ENCODE peak calls at places on chromosomes 4 and X, in ten cellular contexts. J is Caco-2, Y is AG10803, V is right lobe of liver, T is heart right ventricle, K is WERI-Rb-1, F is brain microvascular endothelial cell, R is epithelial cell of esophagus, P is AG04449, M is prostate gland. B is an unnamed sample.

GRCh38 chrX:68833855-68834331 is 5.1 kb downstream of the EFNB1 start:
- DNase-seq in T (no peak), K (no peak), Y (no peak), M (no peak), R (peak; percentile 75), V (no peak), F (no peak), J (no peak), P (no peak), B (peak; percentile 27)

GRCh38 chr4:3473251-3473942 is 10.3 kb downstream of the DOK7 start:
- DNase-seq in T (no peak), R (peak; percentile 47), M (no peak), K (peak; percentile 6), F (no peak), V (peak; percentile 40), P (no peak), Y (no peak), J (no peak), B (no peak)

GRCh38 chrX:115968436-115969252 is 201.9 kb upstream of the AGTR2 start:
- DNase-seq in J (no peak), K (no peak), Y (no peak), M (peak; percentile 19), V (peak; percentile 74), P (no peak), T (peak; percentile 52), R (peak; percentile 49), F (no peak), B (no peak)

GRCh38 chrX:129833153-129834004 is 10.3 kb downstream of the ZDHHC9 start:
- DNase-seq in Y (peak; percentile 63), T (no peak), P (peak; percentile 23), V (no peak), F (peak; percentile 47), R (no peak), M (no peak), J (no peak), K (peak; percentile 60), B (no peak)

GRCh38 chr4:92249541-92249940 is 54.2 kb upstream of the GRID2 start:
- DNase-seq in T (no peak), P (no peak), R (no peak), M (no peak), F (no peak), Y (no peak), V (no peak), J (no peak), K (no peak), B (no peak)

GRCh38 chrX:23334871-23335599 is 386 bp downstream of the PTCHD1 start:
- DNase-seq in T (no peak), M (no peak), J (no peak), K (peak; percentile 12), P (no peak), V (peak; percentile 45), F (no peak), R (no peak), Y (no peak), B (peak; percentile 66)

GRCh38 chrX:119916310-119916709 is 20.6 kb downstream of the AKAP14 start:
- DNase-seq in V (no peak), Y (no peak), P (no peak), F (no peak), J (no peak), T (no peak), R (no peak), M (no peak), K (no peak), B (no peak)

GRCh38 chrX:118627084-118627758 is 100.2 kb upstream of the IL13RA1 start:
- DNase-seq in V (no peak), F (no peak), J (no peak), Y (no peak), T (no peak), M (no peak), P (no peak), R (peak; percentile 50), K (no peak), B (no peak)

GRCh38 chrX:20477836-20478532 is 211.3 kb upstream of the RPS6KA3 start:
- DNase-seq in M (no peak), Y (no peak), J (peak; percentile 44), R (no peak), V (no peak), F (no peak), K (no peak), T (no peak), P (no peak), B (no peak)

GRCh38 chr4:137471895-137472294 is 60.4 kb downstream of the PCDH18 start:
- DNase-seq in V (no peak), K (no peak), R (peak; percentile 64), M (no peak), T (no peak), F (no peak), J (no peak), P (no peak), Y (peak; percentile 7), B (no peak)

GRCh38 chr4:83259586-83259985 is 25.0 kb downstream of the COQ2 start:
- DNase-seq in M (no peak), J (no peak), V (no peak), Y (peak; percentile 25), P (no peak), K (no peak), R (no peak), T (no peak), F (no peak), B (no peak)

GRCh38 chrX:22686138-22686541 is 313.6 kb upstream of the DDX53 start:
- DNase-seq in T (peak; percentile 31), K (no peak), R (peak; percentile 3), M (no peak), Y (peak; percentile 22), P (peak; percentile 37), J (no peak), V (no peak), F (peak; percentile 56), B (no peak)

GRCh38 chr4:167614866-167615265 is 380.6 kb upstream of the SPOCK3 start:
- DNase-seq in M (no peak), F (peak; percentile 8), K (no peak), Y (no peak), R (peak; percentile 39), P (no peak), V (no peak), T (no peak), J (no peak), B (no peak)

GRCh38 chrX:27968891-27969290 is 12.4 kb downstream of the DCAF8L1 start:
- DNase-seq in F (no peak), P (no peak), R (peak; percentile 32), T (no peak), K (no peak), V (no peak), M (no peak), J (no peak), Y (no peak), B (no peak)

GRCh38 chr4:161256716-161257115 is 907.1 kb downstream of the FSTL5 start:
- DNase-seq in R (peak; percentile 14), K (peak; percentile 56), M (no peak), T (no peak), F (no peak), V (no peak), P (no peak), Y (no peak), J (no peak), B (no peak)

GRCh38 chr4:92184566-92184965 is 119.2 kb upstream of the GRID2 start:
- DNase-seq in M (no peak), R (no peak), T (no peak), F (no peak), V (no peak), K (no peak), Y (no peak), P (no peak), J (no peak), B (no peak)

GRCh38 chr4:144574509-144574908 is 71.4 kb upstream of the HHIP start:
- DNase-seq in V (no peak), T (no peak), Y (no peak), K (no peak), M (no peak), J (no peak), P (no peak), F (no peak), R (no peak), B (no peak)

GRCh38 chr4:144575181-144575580 is 70.8 kb upstream of the HHIP start:
- DNase-seq in M (no peak), P (no peak), F (no peak), K (peak; percentile 57), T (no peak), J (no peak), V (no peak), R (no peak), Y (peak; percentile 15), B (no peak)

GRCh38 chr4:144574004-144574403 is 72.0 kb upstream of the HHIP start:
- DNase-seq in V (no peak), P (no peak), K (no peak), T (no peak), J (no peak), F (no peak), M (no peak), Y (no peak), R (no peak), B (no peak)

GRCh38 chr4:144572660-144573059 is 73.3 kb upstream of the HHIP start:
- DNase-seq in R (no peak), V (no peak), P (no peak), Y (no peak), K (no peak), F (no peak), M (no peak), J (no peak), T (no peak), B (no peak)
- TF ChIP-seq CTCF in R (no peak), V (no peak), P (no peak), Y (no peak), K (peak; percentile 36), F (no peak), M (no peak), J (no peak), T (no peak), B (no peak)

DNA sequence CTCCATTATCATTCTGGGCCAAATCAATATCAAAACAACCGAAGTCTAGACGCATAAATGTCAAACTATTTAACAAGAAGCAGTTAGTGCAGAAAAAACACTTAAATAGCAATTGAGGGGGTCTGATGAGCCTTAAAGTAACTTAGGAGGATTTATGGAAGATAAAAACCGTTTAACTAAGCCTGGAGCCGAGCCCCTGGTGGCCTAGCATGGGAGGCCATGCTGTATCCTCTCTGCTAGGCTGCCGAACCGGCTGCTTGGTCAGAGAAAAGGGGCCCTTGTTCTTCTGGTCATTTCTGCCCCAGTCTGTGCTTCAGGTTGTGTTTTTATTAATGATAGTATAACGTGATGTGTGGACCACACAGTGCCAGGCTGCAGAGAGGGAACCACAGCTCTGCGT is 72.4 kb downstream of the CPZ start:
- DNase-seq in F (no peak), T (no peak), Y (no peak), J (no peak), R (no peak), P (no peak), K (no peak), V (no peak), M (no peak), B (no peak)
- TF ChIP-seq CTCF in F (no peak), T (no peak), Y (no peak), J (no peak), R (no peak), P (no peak), K (peak; percentile 36), V (no peak), M (no peak), B (peak; percentile 52)

GRCh38 chrX:38651625-38652601 is 90.6 kb downstream of the TSPAN7 start:
- DNase-seq in M (no peak), K (no peak), F (no peak), J (no peak), R (no peak), Y (no peak), P (no peak), T (no peak), V (no peak), B (no peak)
- TF ChIP-seq CTCF in M (no peak), K (no peak), F (no peak), J (no peak), R (no peak), Y (no peak), P (no peak), T (no peak), V (no peak), B (no peak)

GRCh38 chr4:154911097-154911496 is 130.0 kb downstream of the RBM46 start:
- DNase-seq in Y (peak; percentile 4), T (no peak), R (peak; percentile 41), K (no peak), F (no peak), J (no peak), M (no peak), P (no peak), V (no peak), B (no peak)
- TF ChIP-seq CTCF in Y (peak; percentile 24), T (no peak), R (peak; percentile 54), K (peak; percentile 33), F (no peak), J (peak; percentile 12), M (no peak), P (no peak), V (no peak), B (peak; percentile 42)

B was measured in type B pancreatic cell.